ENCODE peak calls at places on chromosome 21, in four cellular contexts. F is GM23338, N is MM.1S, A is hepatocyte. K is an unnamed sample.

GRCh38 chr21:39064325-39065012 is 118.8 kb downstream of the PSMG1 start:
- DNase-seq in F (no peak), N (no peak), A (no peak), K (no peak)

GRCh38 chr21:34970566-34970965 is 78.5 kb downstream of the RUNX1 start:
- DNase-seq in F (no peak), N (no peak), A (no peak), K (no peak)

GRCh38 chr21:43712268-43712942 is 6.5 kb upstream of the PDXK start:
- DNase-seq in F (no peak), N (no peak), A (peak; percentile 85), K (peak; percentile 78)

GRCh38 chr21:40752125-40752524 is 94.8 kb downstream of the DSCAM start:
- DNase-seq in F (peak; percentile 40), N (no peak), A (no peak), K (no peak)

GRCh38 chr21:43654806-43655489 is 4.3 kb downstream of the HSF2BP start:
- DNase-seq in F (no peak), N (no peak), A (no peak), K (peak; percentile 58)

GRCh38 chr21:42469272-42469671 is 26.8 kb downstream of the RSPH1 start:
- DNase-seq in F (no peak), N (peak; percentile 45), A (peak; percentile 73), K (no peak)

GRCh38 chr21:36135391-36136094 is 664 bp downstream of the CBR3 start:
- DNase-seq in F (peak; percentile 83), N (peak; percentile 84), A (peak; percentile 66), K (peak; percentile 89)

GRCh38 chr21:43025636-43026180 is 49.9 kb downstream of the CBS start:
- DNase-seq in F (no peak), N (no peak), A (no peak), K (peak; percentile 56)

GRCh38 chr21:41759214-41759840 is 7.5 kb downstream of the RIPK4 start:
- DNase-seq in F (no peak), N (no peak), A (no peak), K (peak; percentile 15)

GRCh38 chr21:32306021-32306780 is 7.5 kb downstream of the MRAP start:
- DNase-seq in F (peak; percentile 96), N (no peak), A (no peak), K (no peak)
- H3K9me2 ChIP-seq in F (no peaks in the 10 kb centered on the region), N (no peaks in the 10 kb centered on the region), A (no peaks in the 10 kb centered on the region), K (no peaks in the 10 kb centered on the region)

DNA sequence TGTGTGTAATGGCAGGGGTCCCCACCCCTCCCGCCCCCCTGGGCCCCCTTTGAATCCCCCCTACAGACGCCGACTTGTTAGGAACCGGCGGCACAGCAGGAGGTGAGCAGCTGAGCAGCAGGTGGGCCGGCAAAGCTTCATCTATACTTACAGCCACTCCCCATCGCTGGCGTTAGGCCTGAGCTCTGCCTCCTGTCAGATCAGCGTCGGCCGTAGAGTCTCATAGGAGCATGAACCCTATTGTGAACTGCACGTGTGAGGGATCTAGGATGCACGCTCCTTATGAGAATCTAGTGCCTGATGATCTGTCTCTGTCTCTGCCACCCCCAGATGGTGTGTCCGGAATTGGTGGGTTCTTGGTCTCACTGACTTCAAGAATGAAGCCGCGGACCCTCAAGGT is 14.9 kb upstream of the VPS26C start:
- DNase-seq in F (peak; percentile 52), N (no peak), A (peak; percentile 19), K (no peak)
- H3K4me2 ChIP-seq in F (no peak overlapping the region), N (no peak overlapping the region), A (peak overlapping the region; percentile 59), K (no peak overlapping the region)

DNA sequence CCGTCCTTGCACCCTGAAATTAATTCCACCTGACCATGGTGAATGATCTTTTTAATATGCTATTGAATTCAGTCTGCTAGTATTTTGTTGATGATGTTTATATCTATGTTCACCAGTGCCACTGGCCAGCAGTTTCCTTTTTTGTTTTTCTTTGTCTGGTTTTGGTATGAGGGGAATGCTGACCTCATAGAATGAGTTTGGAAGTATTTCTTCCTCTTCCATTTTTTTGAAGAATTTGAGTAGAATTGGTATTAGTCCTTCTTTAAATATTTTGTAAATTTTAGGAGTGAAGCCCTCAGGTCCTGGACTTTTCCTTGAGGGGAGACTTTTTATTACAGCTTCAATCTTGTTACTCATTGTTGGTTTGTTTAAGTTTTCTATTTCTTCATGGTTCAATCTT is 231.6 kb downstream of the MRPL39 start:
- DNase-seq in F (no peak), N (no peak), A (no peak), K (peak; percentile 50)
- H3K9me2 ChIP-seq in F (no peaks in the 10 kb centered on the region), N (no peaks in the 10 kb centered on the region), A (no peaks in the 10 kb centered on the region), K (no peaks in the 10 kb centered on the region)

DNA sequence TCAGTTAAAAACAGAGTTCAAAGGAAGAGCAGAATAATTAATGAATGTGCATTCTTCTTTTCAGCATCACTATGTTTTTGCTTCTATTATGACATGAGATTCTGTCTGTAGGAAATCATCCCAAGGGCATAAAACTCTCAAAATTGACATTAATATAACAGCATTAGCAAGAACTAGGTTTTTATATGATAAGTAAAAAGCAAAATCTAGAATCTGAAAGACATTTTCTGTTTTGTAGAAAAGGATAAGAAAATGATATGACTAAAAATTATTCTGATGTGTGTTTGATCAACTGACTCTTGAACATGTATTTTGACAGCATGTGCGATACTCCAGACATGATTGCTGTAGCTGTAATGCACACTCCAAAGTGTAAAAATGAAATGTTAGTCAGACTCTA is 197.2 kb downstream of the NCAM2 start:
- DNase-seq in F (no peak), N (no peak), A (no peak), K (no peak)
- H3K4me2 ChIP-seq in F (no peak overlapping the region), N (no peak overlapping the region), A (no peak overlapping the region), K (no peak overlapping the region)

GRCh38 chr21:29091032-29091431 is 17.6 kb upstream of the CCT8 start:
- DNase-seq in F (no peak), N (no peak), A (no peak), K (peak; percentile 89)
- H3K9me2 ChIP-seq in F (no peaks in the 10 kb centered on the region), N (no peaks in the 10 kb centered on the region), A (no peaks in the 10 kb centered on the region), K (no peaks in the 10 kb centered on the region)

GRCh38 chr21:33455858-33456446 is 23.8 kb downstream of the TMEM50B start:
- DNase-seq in F (no peak), N (no peak), A (no peak), K (no peak)

GRCh38 chr21:33451634-33452071 is 28.1 kb downstream of the TMEM50B start:
- DNase-seq in F (no peak), N (no peak), A (peak; percentile 19), K (peak; percentile 38)

GRCh38 chr21:33449650-33450049 is 30.1 kb downstream of the TMEM50B start:
- DNase-seq in F (no peak), N (no peak), A (peak; percentile 11), K (no peak)

DNA sequence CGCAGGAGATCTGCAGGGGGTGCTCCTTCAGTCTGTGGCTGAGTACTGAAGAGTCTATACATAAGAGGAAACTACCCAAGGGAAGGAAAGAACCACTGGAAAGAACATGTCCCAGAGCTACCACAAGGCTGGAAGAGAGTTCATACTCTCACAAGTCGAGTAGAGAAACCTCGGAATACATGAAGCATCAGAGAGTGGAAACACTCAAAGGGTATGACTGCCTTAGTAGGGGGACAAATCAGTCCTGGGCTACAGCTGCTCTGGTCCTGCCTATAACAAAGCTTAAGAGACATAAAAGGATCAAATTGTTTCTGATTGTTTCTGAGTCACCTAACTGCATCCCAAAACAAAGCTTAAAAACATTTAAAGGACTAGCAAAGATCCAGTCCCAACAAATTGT is 27.4 kb downstream of the TMEM50B start:
- DNase-seq in F (no peak), N (no peak), A (no peak), K (no peak)
- H3K4me2 ChIP-seq in F (no peak overlapping the region), N (no peak overlapping the region), A (no peak overlapping the region), K (no peak overlapping the region)

GRCh38 chr21:16145479-16145878 is 415.7 kb downstream of the USP25 start:
- DNase-seq in F (peak; percentile 5), N (no peak), A (no peak), K (no peak)
- H3K9me2 ChIP-seq in F (peaks cover 5% of the 10 kb centered on the region), N (no peaks in the 10 kb centered on the region), A (no peaks in the 10 kb centered on the region), K (no peaks in the 10 kb centered on the region)

DNA sequence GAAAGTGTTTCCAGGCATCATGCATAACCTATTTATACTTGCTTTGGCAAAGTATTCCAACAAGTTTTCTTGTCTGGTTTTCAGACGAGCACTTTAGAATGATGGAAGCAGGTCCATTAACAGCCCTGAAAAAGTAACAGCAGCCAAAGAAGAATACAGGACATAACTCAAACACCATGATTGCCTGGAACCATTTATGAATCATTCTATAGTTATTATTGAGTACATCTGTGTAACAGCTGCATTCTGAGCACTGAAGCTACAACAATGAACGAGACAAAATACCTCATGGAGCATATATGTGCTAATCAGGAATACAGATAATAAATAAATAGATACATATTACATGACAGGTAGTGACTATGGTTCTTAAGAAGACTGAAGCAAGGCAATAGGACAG is 12.6 kb downstream of the IL10RB start:
- DNase-seq in F (no peak), N (no peak), A (no peak), K (peak; percentile 16)
- H3K4me2 ChIP-seq in F (no peak overlapping the region), N (no peak overlapping the region), A (no peak overlapping the region), K (no peak overlapping the region)

GRCh38 chr21:46124926-46125845 is 27.3 kb downstream of the COL6A2 start:
- DNase-seq in F (no peak), N (no peak), A (no peak), K (no peak)

GRCh38 chr21:46127239-46128105 is 27.9 kb downstream of the FTCD start:
- DNase-seq in F (no peak), N (no peak), A (no peak), K (no peak)

GRCh38 chr21:46126321-46127238 is 28.7 kb downstream of the COL6A2 start:
- DNase-seq in F (no peak), N (no peak), A (no peak), K (no peak)

GRCh38 chr21:46124083-46124925 is 26.4 kb downstream of the COL6A2 start:
- DNase-seq in F (no peak), N (no peak), A (no peak), K (no peak)

GRCh38 chr21:46125846-46126301 is 28.0 kb downstream of the COL6A2 start:
- DNase-seq in F (no peak), N (no peak), A (no peak), K (no peak)
- H3K9me2 ChIP-seq in F (no peaks in the 10 kb centered on the region), N (no peaks in the 10 kb centered on the region), A (no peaks in the 10 kb centered on the region), K (no peaks in the 10 kb centered on the region)

DNA sequence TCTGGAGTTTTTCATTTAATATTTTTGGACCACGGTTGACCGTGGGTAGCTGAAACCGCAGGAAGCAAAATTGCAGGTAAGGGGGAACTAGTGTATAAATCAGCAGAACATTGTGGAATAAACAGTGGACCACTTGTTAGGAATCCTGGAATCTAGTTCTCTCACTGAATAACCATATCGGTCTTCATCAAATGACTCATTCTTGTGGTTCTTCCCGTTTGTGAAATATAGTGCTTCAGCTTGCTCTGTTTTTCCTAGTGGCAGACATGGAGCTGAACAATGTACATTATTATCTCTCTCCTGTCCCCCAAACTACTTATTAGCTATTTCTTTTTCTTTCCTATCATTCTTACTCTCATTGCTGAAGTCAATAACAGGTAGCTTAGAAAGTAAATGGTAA is 61.9 kb downstream of the HSPA13 start:
- DNase-seq in F (no peak), N (no peak), A (no peak), K (peak; percentile 59)
- H3K4me2 ChIP-seq in F (no peak overlapping the region), N (no peak overlapping the region), A (no peak overlapping the region), K (no peak overlapping the region)

K was measured in GM23248.